ENCODE peak calls at places on chromosomes 13 and 19, in nine cellular contexts. X is WTC11, B is endothelial cell of umbilical vein, D is SK-N-SH, O is GM12878, T is A549, P is NB4, Z is H1, M is K562. Q is an unnamed sample.

GRCh38 chr13:110210604-110210985 is 96.4 kb downstream of the COL4A1 start:
- DNase-seq in O (no peak), M (no peak), P (no peak), B (no peak), T (no peak), X (no peak), Z (no peak), D (no peak), Q (no peak)

GRCh38 chr13:33744589-33745369 is 73.2 kb upstream of the RFC3 start:
- DNase-seq in Z (no peak), B (no peak), P (no peak), T (no peak), D (no peak), O (no peak), X (no peak), M (no peak), Q (no peak)

GRCh38 chr19:44661904-44662303 is 9.4 kb upstream of the CEACAM19 start:
- DNase-seq in P (no peak), D (no peak), B (no peak), X (no peak), M (no peak), T (no peak), Z (no peak), O (no peak), Q (no peak)

GRCh38 chr19:10812902-10813404 is 23.1 kb downstream of the TMED1 start:
- DNase-seq in Z (no peak), T (peak), D (no peak), X (no peak), O (no peak), P (peak), B (peak), M (peak), Q (no peak)

GRCh38 chr13:98401936-98402335 is 175.0 kb downstream of the STK24 start:
- DNase-seq in T (no peak), D (no peak), P (no peak), M (no peak), X (no peak), O (no peak), B (no peak), Z (no peak), Q (no peak)

GRCh38 chr13:72137782-72138181 is 270.8 kb upstream of the DACH1 start:
- DNase-seq in O (no peak), D (no peak), M (no peak), B (no peak), P (no peak), Z (no peak), T (no peak), X (no peak), Q (no peak)

GRCh38 chr19:19686580-19686979 is 17.9 kb downstream of the ZNF101 start:
- DNase-seq in D (no peak), X (no peak), B (no peak), Z (no peak), P (no peak), M (no peak), O (no peak), T (no peak), Q (no peak)

GRCh38 chr19:3483226-3483628 is at the start of gene SMIM44:
- DNase-seq in X (no peak), O (no peak), D (no peak), M (no peak), P (no peak), Z (no peak), B (no peak), T (no peak), Q (no peak)

GRCh38 chr19:38831142-38831605 is 420 bp downstream of the ECH1 start:
- DNase-seq in O (no peak), X (peak), P (peak), D (peak), T (peak), M (peak), Z (no peak), B (peak), Q (no peak)

GRCh38 chr19:30112666-30113065 is 170.6 kb downstream of the URI1 start:
- DNase-seq in X (no peak), P (no peak), Z (no peak), M (no peak), B (no peak), O (no peak), D (no peak), T (no peak), Q (no peak)

GRCh38 chr13:87736849-87737400 is 65.8 kb downstream of the SLITRK5 start:
- DNase-seq in X (no peak), O (no peak), P (no peak), T (no peak), M (no peak), D (no peak), B (no peak), Z (no peak), Q (no peak)

GRCh38 chr19:21358768-21359451 is at the start of gene ZNF738:
- DNase-seq in X (peak), P (peak), Z (peak), O (peak), B (peak), M (peak), D (peak), T (peak), Q (peak)

GRCh38 chr19:6318772-6319171 is 14.6 kb downstream of the ACER1 start:
- DNase-seq in X (no peak), D (no peak), Z (no peak), P (no peak), M (no peak), T (peak), O (no peak), B (no peak), Q (no peak)

GRCh38 chr13:29679357-29680050 is 84.0 kb upstream of the SLC7A1 start:
- DNase-seq in P (no peak), T (no peak), O (no peak), B (peak), D (peak), Z (no peak), M (no peak), X (no peak), Q (no peak)

GRCh38 chr13:111422352-111422751 is 101.9 kb downstream of the TEX29 start:
- DNase-seq in T (no peak), D (no peak), B (no peak), O (no peak), Z (no peak), X (no peak), P (no peak), M (no peak), Q (no peak)

GRCh38 chr13:42101821-42102580 is 53.6 kb downstream of the DGKH start:
- DNase-seq in B (peak), D (no peak), T (no peak), P (no peak), O (no peak), X (no peak), Z (no peak), M (no peak), Q (no peak)

GRCh38 chr19:1847684-1848398 is 442 bp downstream of the REXO1 start:
- DNase-seq in M (peak), X (no peak), B (peak), T (no peak), P (peak), D (peak), O (no peak), Z (peak), Q (no peak)
- TF ChIP-seq MAX in M (peak), X (peak), B (peak), T (peak), P (peak), D (no peak), O (no peak), Z (peak), Q (no peak)

DNA sequence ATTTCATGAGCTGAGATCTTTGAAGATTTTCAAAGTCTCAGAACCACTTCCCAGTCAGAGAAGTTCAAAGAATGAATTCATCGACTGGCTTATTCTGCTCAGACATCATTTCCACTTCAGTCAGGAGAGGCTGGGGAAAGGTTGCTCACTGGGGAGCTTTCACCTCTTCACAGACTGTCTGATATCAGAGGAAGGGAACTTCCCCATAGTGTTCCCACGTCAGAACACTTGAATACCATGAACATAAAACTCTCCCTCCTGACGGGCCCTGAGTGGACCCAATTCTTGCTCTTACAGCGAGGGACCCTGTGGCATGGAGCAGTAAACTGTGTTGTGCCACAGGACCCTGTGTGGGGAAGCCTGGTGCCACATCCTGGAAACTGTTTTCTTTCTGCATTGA is 492.6 kb downstream of the COG6 start:
- DNase-seq in Z (no peak), B (no peak), D (no peak), M (no peak), O (no peak), P (no peak), T (no peak), X (no peak), Q (no peak)
- TF ChIP-seq MAX in Z (no peak), B (no peak), D (no peak), M (no peak), O (no peak), P (no peak), T (no peak), X (no peak), Q (no peak)

DNA sequence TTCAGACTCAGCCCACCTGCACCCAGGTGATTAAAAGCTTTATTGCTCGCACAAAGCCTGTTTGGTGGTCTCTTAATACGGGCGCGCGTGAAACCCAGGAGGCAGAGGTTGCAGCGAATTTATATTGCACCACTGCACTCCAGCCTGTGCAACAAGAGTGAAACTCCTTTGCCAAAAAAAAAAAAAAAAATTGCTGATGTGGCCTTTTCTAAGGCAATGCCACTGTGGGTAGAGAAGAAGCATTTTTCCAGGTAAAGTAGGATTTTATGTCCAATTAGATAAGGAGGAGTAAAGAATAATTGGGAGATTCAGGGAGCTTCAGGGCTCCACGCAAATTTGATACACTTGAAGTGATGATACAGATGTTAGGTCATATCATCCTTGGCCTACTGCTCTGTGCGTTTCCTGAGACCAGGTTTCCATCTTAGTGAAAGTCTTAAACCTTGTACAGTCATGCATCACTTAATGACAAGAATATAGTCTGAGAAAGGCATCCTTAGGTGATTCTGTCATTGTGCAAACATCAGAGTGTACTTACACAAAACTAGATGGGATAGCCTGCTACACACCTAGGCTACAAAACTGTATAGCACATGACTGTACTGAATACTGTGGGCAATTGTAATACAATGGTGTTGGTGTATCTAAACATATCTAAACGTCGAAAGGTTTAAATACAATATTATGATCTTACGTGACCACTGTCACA is 150.9 kb downstream of the SPRY2 start:
- DNase-seq in Z (no peak), O (no peak), D (no peak), X (no peak), T (no peak), B (no peak), M (no peak), P (no peak), Q (no peak)
- TF ChIP-seq MAX in Z (no peak), O (no peak), D (no peak), X (no peak), T (no peak), B (no peak), M (no peak), P (no peak), Q (no peak)

DNA sequence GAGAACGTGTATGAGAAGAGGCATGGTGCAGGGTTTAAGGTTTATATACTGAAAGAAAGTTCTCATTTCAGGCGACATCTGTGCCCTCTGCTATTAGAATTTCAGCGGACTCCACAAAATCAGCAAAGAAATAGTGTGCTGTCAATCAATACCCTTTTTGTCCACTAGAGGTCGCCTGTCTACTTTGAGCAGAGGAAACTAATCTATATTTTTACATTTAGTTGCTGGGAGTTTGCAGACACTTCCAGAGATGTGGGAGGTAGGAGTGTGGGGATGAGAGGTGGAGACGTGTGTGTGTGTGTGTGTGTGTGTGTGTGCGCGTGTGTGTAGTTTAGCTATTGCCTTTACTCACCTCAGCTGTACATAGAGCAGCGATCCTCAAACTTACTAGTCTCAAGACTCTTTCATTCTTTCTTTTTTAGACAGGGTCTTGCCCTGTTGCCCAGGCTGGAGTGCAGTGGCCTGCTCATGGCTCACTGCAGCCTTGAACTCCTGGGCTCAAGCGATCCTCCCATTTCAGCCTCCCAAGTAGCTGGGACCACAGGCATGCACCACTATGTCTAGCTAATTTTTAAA is 9.7 kb downstream of the INAFM1 start:
- DNase-seq in M (peak), O (no peak), T (peak), X (no peak), B (peak), D (peak), Z (peak), P (peak), Q (no peak)
- TF ChIP-seq MAX in M (no peak), O (no peak), T (no peak), X (no peak), B (no peak), D (no peak), Z (no peak), P (no peak), Q (no peak)

GRCh38 chr13:85243831-85244230 is 555.4 kb downstream of the SLITRK6 start:
- DNase-seq in X (no peak), O (no peak), D (no peak), T (no peak), P (no peak), M (no peak), B (no peak), Z (no peak), Q (no peak)

GRCh38 chr13:85236431-85236830 is 562.8 kb downstream of the SLITRK6 start:
- DNase-seq in Z (no peak), B (peak), T (no peak), M (no peak), O (no peak), P (no peak), D (no peak), X (no peak), Q (no peak)

DNA sequence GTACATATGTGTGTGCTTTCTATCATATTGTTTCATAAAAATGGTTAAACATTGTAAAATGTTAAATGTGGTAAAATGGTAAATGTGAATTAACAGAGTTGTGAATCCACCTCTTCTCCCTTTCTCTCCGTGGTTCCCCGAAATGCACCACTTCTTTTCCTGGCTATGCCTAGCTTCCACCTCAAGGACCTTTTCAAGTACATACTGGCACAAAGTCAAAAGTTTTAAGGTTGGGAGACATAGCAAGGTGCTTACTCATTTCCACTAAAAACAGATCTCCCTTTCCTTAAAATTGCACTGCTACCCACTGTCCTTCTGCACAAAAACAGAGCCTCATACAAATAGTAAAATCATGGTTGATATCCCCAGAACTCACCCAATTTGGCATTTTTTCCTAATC is 558.2 kb downstream of the SLITRK6 start:
- DNase-seq in M (no peak), P (no peak), T (no peak), D (no peak), X (no peak), B (peak), O (no peak), Z (no peak), Q (peak)
- TF ChIP-seq MAX in M (no peak), P (no peak), T (no peak), D (no peak), X (no peak), B (no peak), O (no peak), Z (no peak), Q (no peak)

DNA sequence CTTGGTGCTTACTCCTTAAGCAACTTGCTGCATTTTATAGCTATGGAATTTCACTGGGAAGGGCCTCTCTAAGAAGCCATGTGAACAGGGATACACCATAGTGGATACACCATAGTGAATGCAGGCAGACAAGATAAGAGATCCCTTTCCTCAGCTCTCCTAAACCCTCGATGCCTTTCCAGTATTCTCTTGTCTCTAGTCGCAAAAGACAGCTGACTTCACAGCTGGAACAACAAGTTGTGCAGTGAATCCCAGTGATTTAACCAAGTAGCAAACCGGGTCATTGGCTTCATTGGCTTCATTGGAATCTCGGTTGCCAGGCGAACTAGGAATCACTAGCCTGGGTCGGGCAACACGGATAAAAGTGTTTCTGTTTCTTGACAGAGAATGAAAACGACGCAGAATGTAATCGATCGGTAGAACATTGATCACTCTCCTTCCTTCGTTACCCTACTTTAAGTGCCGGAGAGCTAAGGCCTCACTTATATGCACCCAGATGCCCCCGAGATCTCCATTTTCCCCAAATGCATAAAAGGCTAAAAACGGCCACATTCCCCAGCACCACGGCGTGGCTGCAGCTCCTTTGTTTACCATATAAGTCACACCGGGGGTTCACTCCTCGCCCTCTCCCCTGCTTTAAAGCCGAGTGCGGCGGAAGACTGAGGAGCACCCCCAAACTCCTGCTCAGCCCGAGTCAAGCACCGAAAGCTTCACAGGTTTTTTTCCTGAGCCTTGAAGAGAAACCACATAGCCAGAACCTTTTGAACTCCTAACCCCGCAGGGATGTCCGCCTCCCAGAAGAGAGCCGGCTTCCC is 674 bp downstream of the TRPC4 start:
- DNase-seq in X (peak), B (peak), T (no peak), M (no peak), P (no peak), Z (peak), D (no peak), O (no peak), Q (no peak)
- TF ChIP-seq MAX in X (no peak), B (no peak), T (no peak), M (no peak), P (no peak), Z (peak), D (no peak), O (no peak), Q (no peak)